ENCODE peak calls at places on chromosomes 6 and 20, in seven cellular contexts. One of them, this sample, is unnamed.

GRCh38 chr6:7624781-7625710 is 35.0 kb downstream of the SNRNP48 start:
- DNase-seq in upper lobe of right lung: no peak
- DNase-seq in activated effector memory CD4-positive, alpha-beta T cell treated with Interleukin-2 at 50 U/mL for 16 hours: no peak
- DNase-seq in nephron progenitor cell: no peak
- DNase-seq in NCI-H1417: peak; percentile 45
- DNase-seq in dermis blood vessel endothelial cell: peak; percentile 7
- DNase-seq in HCT116: no peak
- DNase-seq in this sample: no peak

GRCh38 chr6:129695373-129696027 is 14.5 kb downstream of the ARHGAP18 start:
- DNase-seq in upper lobe of right lung: no peak
- DNase-seq in NCI-H1417: no peak
- DNase-seq in activated effector memory CD4-positive, alpha-beta T cell treated with Interleukin-2 at 50 U/mL for 16 hours: no peak
- DNase-seq in dermis blood vessel endothelial cell: no peak
- DNase-seq in nephron progenitor cell: no peak
- DNase-seq in HCT116: no peak
- DNase-seq in this sample: no peak

GRCh38 chr6:31585531-31585930 is 546 bp upstream of the LST1 start:
- DNase-seq in HCT116: peak; percentile 26
- DNase-seq in upper lobe of right lung: no peak
- DNase-seq in dermis blood vessel endothelial cell: peak; percentile 33
- DNase-seq in activated effector memory CD4-positive, alpha-beta T cell treated with Interleukin-2 at 50 U/mL for 16 hours: no peak
- DNase-seq in NCI-H1417: no peak
- DNase-seq in nephron progenitor cell: no peak
- DNase-seq in this sample: no peak

GRCh38 chr6:133646021-133646682 is 242.8 kb upstream of the TCF21 start:
- DNase-seq in activated effector memory CD4-positive, alpha-beta T cell treated with Interleukin-2 at 50 U/mL for 16 hours: no peak
- DNase-seq in NCI-H1417: no peak
- DNase-seq in HCT116: no peak
- DNase-seq in nephron progenitor cell: no peak
- DNase-seq in upper lobe of right lung: no peak
- DNase-seq in dermis blood vessel endothelial cell: no peak
- DNase-seq in this sample: peak; percentile 92

GRCh38 chr6:16766043-16766521 is 4.8 kb upstream of the ATXN1 start:
- DNase-seq in HCT116: peak; percentile 83
- DNase-seq in NCI-H1417: no peak
- DNase-seq in upper lobe of right lung: no peak
- DNase-seq in nephron progenitor cell: no peak
- DNase-seq in dermis blood vessel endothelial cell: peak; percentile 71
- DNase-seq in activated effector memory CD4-positive, alpha-beta T cell treated with Interleukin-2 at 50 U/mL for 16 hours: no peak
- DNase-seq in this sample: peak; percentile 94

GRCh38 chr20:37500311-37500710 is 20.7 kb upstream of the NNAT start:
- DNase-seq in nephron progenitor cell: no peak
- DNase-seq in dermis blood vessel endothelial cell: no peak
- DNase-seq in activated effector memory CD4-positive, alpha-beta T cell treated with Interleukin-2 at 50 U/mL for 16 hours: no peak
- DNase-seq in NCI-H1417: no peak
- DNase-seq in HCT116: no peak
- DNase-seq in upper lobe of right lung: no peak
- DNase-seq in this sample: no peak

GRCh38 chr6:108897371-108897770 is 49.1 kb downstream of the ARMC2 start:
- DNase-seq in nephron progenitor cell: no peak
- DNase-seq in upper lobe of right lung: no peak
- DNase-seq in NCI-H1417: peak; percentile 89
- DNase-seq in HCT116: peak; percentile 13
- DNase-seq in dermis blood vessel endothelial cell: peak; percentile 47
- DNase-seq in activated effector memory CD4-positive, alpha-beta T cell treated with Interleukin-2 at 50 U/mL for 16 hours: no peak
- DNase-seq in this sample: no peak

GRCh38 chr20:63102720-63103375 is 96.1 kb upstream of the BHLHE23 start:
- DNase-seq in HCT116: no peak
- DNase-seq in NCI-H1417: peak; percentile 55
- DNase-seq in nephron progenitor cell: peak; percentile 20
- DNase-seq in upper lobe of right lung: peak; percentile 70
- DNase-seq in activated effector memory CD4-positive, alpha-beta T cell treated with Interleukin-2 at 50 U/mL for 16 hours: peak; percentile 59
- DNase-seq in dermis blood vessel endothelial cell: peak; percentile 43
- DNase-seq in this sample: peak; percentile 64

GRCh38 chr6:55636406-55637102 is 57.6 kb upstream of the HMGCLL1 start:
- DNase-seq in activated effector memory CD4-positive, alpha-beta T cell treated with Interleukin-2 at 50 U/mL for 16 hours: no peak
- DNase-seq in upper lobe of right lung: no peak
- DNase-seq in HCT116: no peak
- DNase-seq in NCI-H1417: peak; percentile 51
- DNase-seq in dermis blood vessel endothelial cell: no peak
- DNase-seq in nephron progenitor cell: no peak
- DNase-seq in this sample: peak; percentile 58

GRCh38 chr20:11676618-11677289 is 240.9 kb upstream of the BTBD3 start:
- DNase-seq in dermis blood vessel endothelial cell: peak; percentile 77
- DNase-seq in HCT116: peak; percentile 6
- DNase-seq in upper lobe of right lung: no peak
- DNase-seq in nephron progenitor cell: peak; percentile 79
- DNase-seq in NCI-H1417: peak; percentile 45
- DNase-seq in activated effector memory CD4-positive, alpha-beta T cell treated with Interleukin-2 at 50 U/mL for 16 hours: no peak
- DNase-seq in this sample: peak; percentile 78

GRCh38 chr6:68040312-68040778 is 594.7 kb upstream of the ADGRB3 start:
- DNase-seq in nephron progenitor cell: no peak
- DNase-seq in upper lobe of right lung: no peak
- DNase-seq in NCI-H1417: no peak
- DNase-seq in HCT116: no peak
- DNase-seq in dermis blood vessel endothelial cell: no peak
- DNase-seq in activated effector memory CD4-positive, alpha-beta T cell treated with Interleukin-2 at 50 U/mL for 16 hours: no peak
- DNase-seq in this sample: no peak

GRCh38 chr6:29797120-29797519 is 30.5 kb upstream of the HLA-G start:
- DNase-seq in upper lobe of right lung: no peak
- DNase-seq in dermis blood vessel endothelial cell: no peak
- DNase-seq in activated effector memory CD4-positive, alpha-beta T cell treated with Interleukin-2 at 50 U/mL for 16 hours: no peak
- DNase-seq in nephron progenitor cell: no peak
- DNase-seq in NCI-H1417: no peak
- DNase-seq in HCT116: no peak
- DNase-seq in this sample: peak; percentile 52

GRCh38 chr20:49891486-49891885 is 23.8 kb downstream of the SPATA2 start:
- DNase-seq in nephron progenitor cell: no peak
- DNase-seq in upper lobe of right lung: no peak
- DNase-seq in dermis blood vessel endothelial cell: no peak
- DNase-seq in HCT116: no peak
- DNase-seq in activated effector memory CD4-positive, alpha-beta T cell treated with Interleukin-2 at 50 U/mL for 16 hours: no peak
- DNase-seq in NCI-H1417: no peak
- DNase-seq in this sample: no peak

GRCh38 chr6:6998194-6998569 is 109.6 kb upstream of the RREB1 start:
- DNase-seq in NCI-H1417: no peak
- DNase-seq in activated effector memory CD4-positive, alpha-beta T cell treated with Interleukin-2 at 50 U/mL for 16 hours: no peak
- DNase-seq in dermis blood vessel endothelial cell: no peak
- DNase-seq in nephron progenitor cell: no peak
- DNase-seq in HCT116: no peak
- DNase-seq in upper lobe of right lung: no peak
- DNase-seq in this sample: peak; percentile 15

GRCh38 chr6:149147191-149147590 is 170.3 kb upstream of the TAB2 start:
- DNase-seq in activated effector memory CD4-positive, alpha-beta T cell treated with Interleukin-2 at 50 U/mL for 16 hours: no peak
- DNase-seq in nephron progenitor cell: no peak
- DNase-seq in NCI-H1417: no peak
- DNase-seq in HCT116: no peak
- DNase-seq in dermis blood vessel endothelial cell: no peak
- DNase-seq in upper lobe of right lung: no peak
- DNase-seq in this sample: no peak

GRCh38 chr6:161374971-161375873 is 101.4 kb upstream of the AGPAT4 start:
- DNase-seq in HCT116: no peak
- DNase-seq in nephron progenitor cell: peak; percentile 23
- DNase-seq in dermis blood vessel endothelial cell: peak; percentile 59
- DNase-seq in upper lobe of right lung: peak; percentile 89
- DNase-seq in activated effector memory CD4-positive, alpha-beta T cell treated with Interleukin-2 at 50 U/mL for 16 hours: no peak
- DNase-seq in NCI-H1417: no peak
- DNase-seq in this sample: no peak

GRCh38 chr6:40536442-40536841 is 50.7 kb downstream of the LRFN2 start:
- DNase-seq in NCI-H1417: no peak
- DNase-seq in activated effector memory CD4-positive, alpha-beta T cell treated with Interleukin-2 at 50 U/mL for 16 hours: no peak
- DNase-seq in dermis blood vessel endothelial cell: peak; percentile 31
- DNase-seq in HCT116: no peak
- DNase-seq in nephron progenitor cell: peak; percentile 24
- DNase-seq in upper lobe of right lung: no peak
- DNase-seq in this sample: no peak

GRCh38 chr6:15763827-15764226 is 101.0 kb upstream of the DTNBP1 start:
- DNase-seq in upper lobe of right lung: no peak
- DNase-seq in HCT116: peak; percentile 27
- DNase-seq in nephron progenitor cell: no peak
- DNase-seq in activated effector memory CD4-positive, alpha-beta T cell treated with Interleukin-2 at 50 U/mL for 16 hours: no peak
- DNase-seq in dermis blood vessel endothelial cell: peak; percentile 20
- DNase-seq in NCI-H1417: no peak
- DNase-seq in this sample: peak; percentile 69

GRCh38 chr6:81749704-81750103 is 2.8 kb downstream of the TENT5A start:
- DNase-seq in upper lobe of right lung: no peak
- DNase-seq in NCI-H1417: peak; percentile 77
- DNase-seq in activated effector memory CD4-positive, alpha-beta T cell treated with Interleukin-2 at 50 U/mL for 16 hours: no peak
- DNase-seq in nephron progenitor cell: no peak
- DNase-seq in HCT116: no peak
- DNase-seq in dermis blood vessel endothelial cell: no peak
- DNase-seq in this sample: peak; percentile 43

GRCh38 chr20:47699804-47700203 is 85.5 kb downstream of the SULF2 start:
- DNase-seq in HCT116: no peak
- DNase-seq in activated effector memory CD4-positive, alpha-beta T cell treated with Interleukin-2 at 50 U/mL for 16 hours: no peak
- DNase-seq in nephron progenitor cell: no peak
- DNase-seq in dermis blood vessel endothelial cell: no peak
- DNase-seq in NCI-H1417: no peak
- DNase-seq in upper lobe of right lung: no peak
- DNase-seq in this sample: no peak

GRCh38 chr6:129875610-129876515 is 14.7 kb upstream of the TMEM244 start:
- DNase-seq in NCI-H1417: no peak
- DNase-seq in HCT116: no peak
- DNase-seq in nephron progenitor cell: no peak
- DNase-seq in dermis blood vessel endothelial cell: no peak
- DNase-seq in upper lobe of right lung: no peak
- DNase-seq in activated effector memory CD4-positive, alpha-beta T cell treated with Interleukin-2 at 50 U/mL for 16 hours: no peak
- DNase-seq in this sample: no peak

GRCh38 chr20:1185781-1186334 is 1.1 kb upstream of the TMEM74B start:
- DNase-seq in NCI-H1417: peak; percentile 47
- DNase-seq in upper lobe of right lung: peak; percentile 76
- DNase-seq in nephron progenitor cell: peak; percentile 74
- DNase-seq in dermis blood vessel endothelial cell: peak; percentile 76
- DNase-seq in activated effector memory CD4-positive, alpha-beta T cell treated with Interleukin-2 at 50 U/mL for 16 hours: no peak
- DNase-seq in HCT116: peak; percentile 34
- DNase-seq in this sample: peak; percentile 69

GRCh38 chr6:36033935-36034334 is 6.3 kb downstream of the MAPK14 start:
- DNase-seq in activated effector memory CD4-positive, alpha-beta T cell treated with Interleukin-2 at 50 U/mL for 16 hours: no peak
- DNase-seq in nephron progenitor cell: no peak
- DNase-seq in upper lobe of right lung: no peak
- DNase-seq in dermis blood vessel endothelial cell: no peak
- DNase-seq in NCI-H1417: no peak
- DNase-seq in HCT116: no peak
- DNase-seq in this sample: peak; percentile 24

GRCh38 chr20:61761453-61762207 is 304.1 kb downstream of the TAF4 start:
- DNase-seq in nephron progenitor cell: no peak
- DNase-seq in upper lobe of right lung: peak; percentile 48
- DNase-seq in NCI-H1417: peak; percentile 37
- DNase-seq in activated effector memory CD4-positive, alpha-beta T cell treated with Interleukin-2 at 50 U/mL for 16 hours: no peak
- DNase-seq in HCT116: no peak
- DNase-seq in dermis blood vessel endothelial cell: no peak
- DNase-seq in this sample: no peak

GRCh38 chr6:146803601-146804000 is 204.8 kb downstream of the ADGB start:
- DNase-seq in dermis blood vessel endothelial cell: no peak
- DNase-seq in HCT116: no peak
- DNase-seq in upper lobe of right lung: peak; percentile 62
- DNase-seq in NCI-H1417: no peak
- DNase-seq in nephron progenitor cell: no peak
- DNase-seq in activated effector memory CD4-positive, alpha-beta T cell treated with Interleukin-2 at 50 U/mL for 16 hours: no peak
- DNase-seq in this sample: peak; percentile 37

GRCh38 chr6:98639236-98639635 is 195.1 kb upstream of the POU3F2 start:
- DNase-seq in nephron progenitor cell: no peak
- DNase-seq in dermis blood vessel endothelial cell: no peak
- DNase-seq in HCT116: no peak
- DNase-seq in activated effector memory CD4-positive, alpha-beta T cell treated with Interleukin-2 at 50 U/mL for 16 hours: no peak
- DNase-seq in NCI-H1417: no peak
- DNase-seq in upper lobe of right lung: no peak
- DNase-seq in this sample: no peak

GRCh38 chr6:47932575-47932974 is 150.7 kb downstream of the OPN5 start:
- DNase-seq in dermis blood vessel endothelial cell: no peak
- DNase-seq in NCI-H1417: no peak
- DNase-seq in upper lobe of right lung: no peak
- DNase-seq in nephron progenitor cell: no peak
- DNase-seq in HCT116: no peak
- DNase-seq in activated effector memory CD4-positive, alpha-beta T cell treated with Interleukin-2 at 50 U/mL for 16 hours: no peak
- DNase-seq in this sample: no peak